ENCODE peak calls at places on chromosomes 6 and 20, in four cellular contexts. U is endothelial cell of umbilical vein, Q is spleen, Z is HCT116. C is an unnamed sample.
A peak's percentile ranks its signal among the peaks of the same experiment; 100 is the strongest.

GRCh38 chr6:116011096-116011401 is 49.6 kb downstream of the FRK start:
- DNase-seq in Z (no peak), U (no peak), Q (no peak), C (no peak)

GRCh38 chr6:86937219-86938079 is at the start of gene HTR1E:
- DNase-seq in Z (peak; percentile 4), Q (no peak), U (peak; percentile 36), C (no peak)

GRCh38 chr6:166957087-166957804 is 896 bp upstream of the RNASET2 start:
- DNase-seq in Q (peak; percentile 93), Z (no peak), U (no peak), C (peak; percentile 36)

GRCh38 chr6:110878751-110879539 is 4.4 kb downstream of the AMD1 start:
- DNase-seq in Z (no peak), Q (no peak), U (peak; percentile 21), C (no peak)

GRCh38 chr20:21436186-21436585 is 38.9 kb upstream of the NKX2-4 start:
- DNase-seq in U (peak; percentile 83), Z (peak; percentile 18), Q (no peak), C (no peak)

GRCh38 chr6:109482913-109483743 is at the start of gene ZBTB24:
- DNase-seq in Q (peak; percentile 99), U (peak; percentile 79), Z (peak; percentile 69), C (peak; percentile 84)

GRCh38 chr20:53826597-53827291 is 233.1 kb upstream of the ZNF217 start:
- DNase-seq in Q (peak; percentile 88), U (no peak), Z (no peak), C (no peak)

GRCh38 chr6:114713690-114714089 is 370.9 kb upstream of the HS3ST5 start:
- DNase-seq in Q (no peak), U (no peak), Z (no peak), C (no peak)

GRCh38 chr6:25094726-25095125 is 159.0 kb upstream of the RIPOR2 start:
- DNase-seq in Q (no peak), Z (no peak), U (peak; percentile 90), C (no peak)

GRCh38 chr6:73200735-73201134 is 24.6 kb downstream of the KHDC1L start:
- DNase-seq in Z (no peak), U (no peak), Q (no peak), C (no peak)

GRCh38 chr20:39338977-39339376 is 376.8 kb downstream of the DHX35 start:
- DNase-seq in U (no peak), Q (no peak), Z (no peak), C (no peak)

GRCh38 chr6:152474341-152474740 is 162.8 kb downstream of the SYNE1 start:
- DNase-seq in U (peak; percentile 13), Z (no peak), Q (no peak), C (no peak)

GRCh38 chr6:4930025-4930692 is 73.7 kb downstream of the RPP40 start:
- DNase-seq in U (no peak), Q (no peak), Z (no peak), C (no peak)

GRCh38 chr6:170186909-170187668 is 103.8 kb downstream of the DLL1 start:
- DNase-seq in Z (no peak), Q (no peak), U (no peak), C (no peak)

GRCh38 chr20:62638055-62638570 is 4.2 kb upstream of the SLCO4A1 start:
- DNase-seq in U (no peak), Z (no peak), Q (no peak), C (no peak)

GRCh38 chr20:38764563-38765355 is 16.5 kb downstream of the ACTR5 start:
- DNase-seq in U (peak; percentile 60), Q (no peak), Z (peak; percentile 87), C (no peak)

GRCh38 chr20:57078101-57078500 is 188.3 kb downstream of the BMP7 start:
- DNase-seq in Z (no peak), Q (no peak), U (no peak), C (no peak)

GRCh38 chr20:17565164-17565845 is 4.6 kb upstream of the DSTN start:
- DNase-seq in Q (no peak), U (no peak), Z (no peak), C (no peak)

GRCh38 chr6:49890988-49891387 is 24.7 kb upstream of the CRISP1 start:
- DNase-seq in U (no peak), Q (no peak), Z (no peak), C (no peak)

GRCh38 chr6:159981171-159981571 is 12.3 kb downstream of the IGF2R start:
- DNase-seq in Q (peak; percentile 76), U (peak; percentile 11), Z (no peak), C (no peak)

GRCh38 chr6:100078509-100078908 is 84.5 kb upstream of the MCHR2 start:
- DNase-seq in Z (peak; percentile 32), Q (no peak), U (peak; percentile 12), C (no peak)

GRCh38 chr20:60228255-60228654 is 270.0 kb downstream of the CDH26 start:
- DNase-seq in Q (no peak), Z (no peak), U (no peak), C (no peak)

GRCh38 chr6:107730106-107730505 is 94.0 kb downstream of the SCML4 start:
- DNase-seq in Q (no peak), U (no peak), Z (no peak), C (no peak)

GRCh38 chr6:161847628-161848027 is 573.8 kb upstream of the AGPAT4 start:
- DNase-seq in Q (no peak), Z (no peak), U (no peak), C (no peak)

GRCh38 chr6:138099832-138100231 is 7.4 kb downstream of the PERP start:
- DNase-seq in Z (no peak), U (no peak), Q (no peak), C (no peak)
- TF ChIP-seq POLR2AphosphoS5 in Z (no peak), U (no peak), Q (no peak), C (no peak)

GRCh38 chr6:35452186-35453090 is at the start of gene FANCE:
- DNase-seq in Q (peak; percentile 99), Z (peak; percentile 81), U (peak; percentile 98), C (peak; percentile 92)
- TF ChIP-seq POLR2A in Q (no peak), Z (no peak), U (no peak), C (no peak)

GRCh38 chr20:33663161-33664084 is 1.3 kb downstream of the C20orf144 start:
- DNase-seq in Q (peak; percentile 99), Z (no peak), U (peak; percentile 43), C (peak; percentile 93)
- TF ChIP-seq POLR2AphosphoS5 in Q (peak; percentile 92), Z (peak; percentile 84), U (peak; percentile 95), C (peak; percentile 83)

GRCh38 chr6:50962213-50962759 is 143.6 kb downstream of the TFAP2B start:
- DNase-seq in U (no peak), Q (no peak), Z (no peak), C (no peak)

GRCh38 chr6:50958148-50958547 is 139.5 kb downstream of the TFAP2B start:
- DNase-seq in U (no peak), Q (no peak), Z (no peak), C (no peak)

GRCh38 chr6:50956014-50956413 is 137.3 kb downstream of the TFAP2B start:
- DNase-seq in U (no peak), Q (no peak), Z (no peak), C (no peak)

GRCh38 chr6:50959081-50959641 is 140.5 kb downstream of the TFAP2B start:
- DNase-seq in U (no peak), Q (no peak), Z (no peak), C (no peak)
- TF ChIP-seq POLR2A in U (no peak), Q (no peak), Z (no peak), C (no peak)

GRCh38 chr20:49306903-49307336 is 29.1 kb upstream of the ZNFX1 start:
- DNase-seq in Z (no peak), U (no peak), Q (no peak), C (no peak)
- TF ChIP-seq POLR2AphosphoS5 in Z (no peak), U (no peak), Q (no peak), C (no peak)

C was measured in GM12892.